ENCODE peak calls at places on chromosomes 2 and 18, in four cellular contexts. One of them, this sample, is unnamed.

GRCh38 chr2:200756618-200757321 is 54.9 kb upstream of the BZW1 start:
- DNase-seq in heart right ventricle: no peak
- DNase-seq in RWPE1: peak; percentile 87
- DNase-seq in neural progenitor cell: no peak
- DNase-seq in this sample: no peak

GRCh38 chr2:160332318-160332717 is 132.2 kb upstream of the ITGB6 start:
- DNase-seq in heart right ventricle: peak; percentile 37
- DNase-seq in neural progenitor cell: no peak
- DNase-seq in RWPE1: no peak
- DNase-seq in this sample: no peak

GRCh38 chr2:28754321-28754720 is 2.7 kb downstream of the PPP1CB start:
- DNase-seq in neural progenitor cell: peak; percentile 11
- DNase-seq in heart right ventricle: no peak
- DNase-seq in RWPE1: no peak
- DNase-seq in this sample: no peak

GRCh38 chr2:45649855-45650806 is 1.3 kb upstream of the PRKCE start:
- DNase-seq in RWPE1: peak; percentile 50
- DNase-seq in heart right ventricle: peak; percentile 87
- DNase-seq in neural progenitor cell: peak; percentile 82
- DNase-seq in this sample: peak; percentile 75

GRCh38 chr2:39216495-39217191 is 27.1 kb downstream of the CDKL4 start:
- DNase-seq in RWPE1: no peak
- DNase-seq in heart right ventricle: no peak
- DNase-seq in neural progenitor cell: no peak
- DNase-seq in this sample: no peak

GRCh38 chr18:48923746-48924580 is 26.8 kb downstream of the SMAD7 start:
- DNase-seq in RWPE1: no peak
- DNase-seq in heart right ventricle: no peak
- DNase-seq in neural progenitor cell: no peak
- DNase-seq in this sample: peak; percentile 12

GRCh38 chr2:176652300-176653182 is 383.3 kb downstream of the MTX2 start:
- DNase-seq in neural progenitor cell: peak; percentile 74
- DNase-seq in RWPE1: peak; percentile 51
- DNase-seq in heart right ventricle: peak; percentile 12
- DNase-seq in this sample: no peak

GRCh38 chr2:211816739-211817138 is 721.9 kb downstream of the ERBB4 start:
- DNase-seq in neural progenitor cell: no peak
- DNase-seq in heart right ventricle: no peak
- DNase-seq in RWPE1: no peak
- DNase-seq in this sample: no peak

GRCh38 chr2:65562890-65563289 is 130.5 kb upstream of the SPRED2 start:
- DNase-seq in neural progenitor cell: no peak
- DNase-seq in heart right ventricle: peak; percentile 50
- DNase-seq in RWPE1: no peak
- DNase-seq in this sample: no peak

GRCh38 chr2:154804451-154804850 is 106.0 kb downstream of the KCNJ3 start:
- DNase-seq in heart right ventricle: no peak
- DNase-seq in RWPE1: no peak
- DNase-seq in neural progenitor cell: no peak
- DNase-seq in this sample: no peak

GRCh38 chr2:239811001-239811798 is 213.9 kb downstream of the NDUFA10 start:
- DNase-seq in heart right ventricle: no peak
- DNase-seq in neural progenitor cell: no peak
- DNase-seq in RWPE1: no peak
- DNase-seq in this sample: no peak

GRCh38 chr18:8854962-8855361 is 149.6 kb downstream of the MTCL1 start:
- DNase-seq in neural progenitor cell: no peak
- DNase-seq in heart right ventricle: no peak
- DNase-seq in RWPE1: no peak
- DNase-seq in this sample: no peak

GRCh38 chr2:158953926-158954763 is 14.3 kb upstream of the TANC1 start:
- DNase-seq in neural progenitor cell: no peak
- DNase-seq in RWPE1: peak; percentile 55
- DNase-seq in heart right ventricle: peak; percentile 86
- DNase-seq in this sample: peak; percentile 86

GRCh38 chr18:9057646-9058045 is 44.9 kb upstream of the NDUFV2 start:
- DNase-seq in RWPE1: no peak
- DNase-seq in neural progenitor cell: no peak
- DNase-seq in heart right ventricle: no peak
- DNase-seq in this sample: no peak

GRCh38 chr2:230654057-230654456 is 58.6 kb upstream of the CAB39 start:
- DNase-seq in heart right ventricle: no peak
- DNase-seq in neural progenitor cell: no peak
- DNase-seq in RWPE1: no peak
- DNase-seq in this sample: no peak

GRCh38 chr2:190532581-190532980 is 1.9 kb downstream of the NEMP2 start:
- DNase-seq in neural progenitor cell: no peak
- DNase-seq in RWPE1: no peak
- DNase-seq in heart right ventricle: no peak
- DNase-seq in this sample: no peak

GRCh38 chr2:49241506-49241905 is 87.2 kb upstream of the FSHR start:
- DNase-seq in heart right ventricle: no peak
- DNase-seq in RWPE1: no peak
- DNase-seq in neural progenitor cell: no peak
- DNase-seq in this sample: no peak

GRCh38 chr2:178865121-178865520 is 57.9 kb upstream of the TTN start:
- DNase-seq in RWPE1: no peak
- DNase-seq in neural progenitor cell: no peak
- DNase-seq in heart right ventricle: peak; percentile 59
- DNase-seq in this sample: no peak

GRCh38 chr2:133633851-133634250 is 65.6 kb upstream of the NCKAP5 start:
- DNase-seq in neural progenitor cell: no peak
- DNase-seq in heart right ventricle: no peak
- DNase-seq in RWPE1: no peak
- DNase-seq in this sample: no peak

GRCh38 chr18:36316246-36316645 is 18.7 kb downstream of the FHOD3 start:
- DNase-seq in neural progenitor cell: no peak
- DNase-seq in heart right ventricle: no peak
- DNase-seq in RWPE1: no peak
- DNase-seq in this sample: no peak

GRCh38 chr2:27280826-27281225 is 1.4 kb upstream of the TRIM54 start:
- DNase-seq in neural progenitor cell: no peak
- DNase-seq in RWPE1: no peak
- DNase-seq in heart right ventricle: no peak
- DNase-seq in this sample: no peak

GRCh38 chr2:85797263-85797660 is 43.5 kb downstream of the ATOH8 start:
- DNase-seq in heart right ventricle: no peak
- DNase-seq in RWPE1: no peak
- DNase-seq in neural progenitor cell: no peak
- DNase-seq in this sample: peak; percentile 38

GRCh38 chr2:9335322-9335754 is 88.0 kb downstream of the ITGB1BP1 start:
- DNase-seq in neural progenitor cell: no peak
- DNase-seq in RWPE1: no peak
- DNase-seq in heart right ventricle: no peak
- DNase-seq in this sample: no peak

GRCh38 chr2:23042176-23042909 is 342.6 kb upstream of the KLHL29 start:
- DNase-seq in neural progenitor cell: no peak
- DNase-seq in RWPE1: no peak
- DNase-seq in heart right ventricle: peak; percentile 12
- DNase-seq in this sample: no peak

GRCh38 chr2:64201086-64201627 is 56.9 kb upstream of the PELI1 start:
- DNase-seq in neural progenitor cell: no peak
- DNase-seq in heart right ventricle: peak; percentile 23
- DNase-seq in RWPE1: no peak
- DNase-seq in this sample: no peak
- H3K27ac ChIP-seq in neural progenitor cell: no peak overlapping the region
- H3K27ac ChIP-seq in heart right ventricle: no peak overlapping the region
- H3K27ac ChIP-seq in RWPE1: no peak overlapping the region
- H3K27ac ChIP-seq in this sample: no peak overlapping the region

GRCh38 chr18:26386002-26386401 is 159.8 kb downstream of the TAF4B start:
- DNase-seq in neural progenitor cell: no peak
- DNase-seq in heart right ventricle: peak; percentile 61
- DNase-seq in RWPE1: no peak
- DNase-seq in this sample: no peak

GRCh38 chr18:26386421-26386820 is 160.2 kb downstream of the TAF4B start:
- DNase-seq in RWPE1: no peak
- DNase-seq in heart right ventricle: no peak
- DNase-seq in neural progenitor cell: no peak
- DNase-seq in this sample: no peak

DNA sequence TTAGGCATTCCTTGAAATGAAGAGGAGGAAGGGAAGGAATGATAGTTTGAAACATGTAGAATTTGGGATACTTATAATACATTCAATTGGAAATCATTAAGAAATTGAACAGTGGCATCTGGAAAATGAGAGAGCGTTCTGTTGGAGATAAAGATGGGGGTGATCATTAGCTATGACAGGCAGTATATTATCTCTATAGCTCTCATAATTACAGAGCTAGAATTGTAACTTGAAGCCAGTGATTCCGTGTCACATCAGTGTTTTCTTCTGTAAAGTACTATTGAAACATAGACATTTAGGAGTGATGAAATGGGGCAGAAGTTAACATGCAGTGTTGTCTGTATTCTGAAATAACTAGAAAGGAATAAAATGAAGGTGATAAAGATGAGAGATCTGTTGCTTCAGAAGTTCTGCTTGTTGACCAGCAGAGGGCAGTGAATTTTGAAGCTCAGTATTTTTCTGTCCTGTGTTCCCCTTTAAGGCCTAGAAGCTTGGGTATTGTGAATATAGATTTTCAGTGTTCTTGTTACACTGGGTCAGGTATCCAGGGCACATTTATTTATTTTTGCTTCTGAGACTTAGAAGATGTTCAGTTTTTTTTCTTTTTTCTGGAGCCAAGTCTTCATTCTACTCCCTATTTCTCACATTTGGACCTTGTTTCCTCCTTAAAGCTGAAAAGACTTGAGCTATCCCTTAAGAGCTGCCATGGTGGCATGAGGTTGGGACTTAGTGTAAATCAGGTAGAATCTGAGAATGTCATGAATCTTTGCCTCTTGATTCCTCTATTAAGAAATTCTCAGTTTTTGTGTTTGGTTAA is 157.4 kb downstream of the TAF4B start:
- DNase-seq in heart right ventricle: no peak
- DNase-seq in RWPE1: peak; percentile 36
- DNase-seq in neural progenitor cell: peak; percentile 53
- DNase-seq in this sample: no peak
- TF ChIP-seq CTCF in heart right ventricle: peak; percentile 58
- TF ChIP-seq CTCF in RWPE1: peak; percentile 81
- TF ChIP-seq CTCF in neural progenitor cell: peak; percentile 85
- TF ChIP-seq CTCF in this sample: peak; percentile 81

DNA sequence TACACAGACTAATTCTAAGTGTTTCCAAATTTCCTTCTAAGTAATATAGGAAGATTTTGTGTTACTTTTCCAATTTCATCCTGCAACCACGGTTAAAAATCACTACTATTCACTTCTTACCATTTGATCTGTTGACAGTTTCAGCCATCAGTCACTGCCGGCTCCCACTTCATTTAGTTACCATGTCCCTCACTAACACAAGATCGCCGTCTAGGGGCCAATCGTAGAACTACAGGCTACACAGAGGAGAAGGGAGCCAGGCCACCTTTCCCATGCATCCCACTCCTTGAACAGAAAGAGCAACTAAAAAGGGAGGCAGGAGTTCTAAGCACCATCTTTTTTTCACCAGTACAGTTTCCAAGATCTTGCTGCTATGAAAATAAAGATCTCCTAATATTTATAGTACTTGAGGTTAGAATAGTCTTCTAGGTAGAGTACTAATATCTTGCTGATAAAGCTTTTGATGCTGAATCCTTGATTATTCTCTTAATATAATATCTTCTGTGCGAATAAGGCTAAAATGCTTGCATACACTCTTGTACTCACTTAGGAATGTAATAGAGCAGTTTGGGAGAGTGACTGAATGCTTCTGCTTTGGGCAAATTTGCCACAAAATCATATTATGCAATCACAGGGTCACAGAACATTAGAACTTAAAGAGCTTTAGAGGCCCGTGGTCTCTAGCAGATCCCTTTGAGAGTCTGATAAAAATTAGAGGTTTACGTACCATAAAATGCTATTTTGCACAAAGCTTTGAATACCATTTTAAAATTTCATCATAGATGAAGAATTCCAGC is 39.5 kb upstream of the CYP1B1 start:
- DNase-seq in neural progenitor cell: peak; percentile 89
- DNase-seq in RWPE1: peak; percentile 80
- DNase-seq in heart right ventricle: peak; percentile 89
- DNase-seq in this sample: peak; percentile 83
- H3K27ac ChIP-seq in neural progenitor cell: no peak overlapping the region
- H3K27ac ChIP-seq in RWPE1: peak overlapping the region; percentile 61
- H3K27ac ChIP-seq in heart right ventricle: no peak overlapping the region
- H3K27ac ChIP-seq in this sample: no peak overlapping the region

DNA sequence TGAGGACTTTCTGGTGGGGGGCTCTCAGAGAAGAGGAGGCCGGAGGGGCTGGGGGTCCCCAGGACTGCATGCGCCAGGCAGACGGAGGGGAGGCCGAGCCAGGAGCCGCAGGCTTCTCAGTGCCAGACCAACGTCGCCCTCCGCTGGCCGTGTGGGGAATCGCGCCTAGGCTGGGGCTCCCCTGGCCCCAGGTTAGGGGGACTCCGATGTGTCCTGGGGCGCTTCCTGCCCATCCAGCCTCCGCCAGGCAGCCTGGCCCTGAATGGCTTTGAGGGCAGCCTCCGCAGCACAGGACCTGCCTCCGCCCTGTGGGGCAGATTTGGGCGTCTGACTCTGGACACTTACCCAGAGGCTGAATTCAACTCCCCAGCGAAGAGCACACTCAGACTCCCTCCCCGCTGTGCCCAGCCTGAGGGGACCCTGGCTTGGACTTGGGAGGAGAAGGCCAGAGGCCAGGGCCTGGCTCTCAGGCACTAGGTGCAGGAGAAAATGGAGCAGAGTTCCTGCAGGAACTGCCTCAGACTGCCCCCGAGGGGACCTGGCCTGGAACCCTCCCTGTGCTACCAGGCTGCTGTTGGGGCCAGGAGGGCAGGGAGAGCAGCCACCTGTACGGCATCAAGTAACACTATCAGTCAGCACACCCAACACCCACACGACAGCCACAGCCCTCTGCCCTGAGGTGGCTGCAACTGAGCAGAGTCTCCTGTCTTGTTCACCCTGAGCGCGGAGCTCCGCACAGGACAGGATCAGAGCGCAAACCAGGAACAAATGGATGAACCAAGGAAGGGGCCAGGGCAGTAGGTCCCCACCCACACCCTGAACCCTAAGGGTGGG is 621 bp upstream of the TEKT4 start:
- DNase-seq in neural progenitor cell: no peak
- DNase-seq in heart right ventricle: no peak
- DNase-seq in RWPE1: no peak
- DNase-seq in this sample: peak; percentile 58
- TF ChIP-seq CTCF in neural progenitor cell: peak; percentile 12
- TF ChIP-seq CTCF in heart right ventricle: no peak
- TF ChIP-seq CTCF in RWPE1: peak; percentile 29
- TF ChIP-seq CTCF in this sample: peak; percentile 18

GRCh38 chr2:11581129-11581796 is 47.4 kb downstream of the GREB1 start:
- DNase-seq in heart right ventricle: no peak
- DNase-seq in RWPE1: no peak
- DNase-seq in neural progenitor cell: no peak
- DNase-seq in this sample: no peak
- H3K27ac ChIP-seq in heart right ventricle: no peak overlapping the region
- H3K27ac ChIP-seq in RWPE1: no peak overlapping the region
- H3K27ac ChIP-seq in neural progenitor cell: no peak overlapping the region
- H3K27ac ChIP-seq in this sample: no peak overlapping the region

DNA sequence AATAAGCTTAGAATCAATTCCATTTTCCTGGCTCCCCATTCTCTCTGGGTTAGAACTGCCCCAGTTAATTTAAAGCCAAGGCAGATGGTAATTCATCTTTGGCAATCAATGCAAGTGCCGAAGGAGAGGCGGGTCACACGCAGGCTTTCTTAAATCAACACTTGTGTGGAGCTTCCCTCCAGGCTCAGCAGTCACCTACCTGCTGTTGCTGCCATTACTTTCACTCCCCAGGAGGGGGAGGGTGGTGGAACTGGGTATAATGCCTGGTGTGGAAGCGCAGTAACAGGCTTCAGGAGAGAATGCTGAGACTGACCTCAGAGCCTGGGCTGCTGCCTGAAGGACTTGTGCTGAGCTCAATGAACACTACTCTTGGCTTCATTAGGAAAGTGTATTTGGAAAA is 19.2 kb downstream of the TTR start:
- DNase-seq in heart right ventricle: no peak
- DNase-seq in neural progenitor cell: peak; percentile 76
- DNase-seq in RWPE1: peak; percentile 6
- DNase-seq in this sample: no peak
- TF ChIP-seq CTCF in heart right ventricle: no peak
- TF ChIP-seq CTCF in neural progenitor cell: peak; percentile 53
- TF ChIP-seq CTCF in RWPE1: no peak
- TF ChIP-seq CTCF in this sample: peak; percentile 13